ENCODE peak calls at places on chromosomes 16 and 17, in ten cellular contexts. H, D, Z, V, Y, W, L, F, N and Q are unnamed samples.

GRCh38 chr17:50687200-50688066 is 20.3 kb downstream of the ANKRD40 start:
- DNase-seq in D (no peak), H (no peak), N (no peak), Y (no peak), Z (no peak), W (no peak), F (no peak), V (peak), L (no peak), Q (no peak)

GRCh38 chr17:27525316-27525715 is 69.1 kb downstream of the KSR1 start:
- DNase-seq in H (no peak), N (no peak), L (no peak), Z (no peak), V (no peak), Y (no peak), F (no peak), W (no peak), D (no peak), Q (no peak)

GRCh38 chr16:7350801-7351200 is 18.2 kb downstream of the RBFOX1 start:
- DNase-seq in L (no peak), V (no peak), N (no peak), F (no peak), H (no peak), D (no peak), Z (no peak), W (no peak), Y (no peak), Q (no peak)

GRCh38 chr17:218711-219110 is 37.3 kb upstream of the DOC2B start:
- DNase-seq in V (no peak), Y (no peak), L (no peak), H (no peak), Z (no peak), W (no peak), D (no peak), N (no peak), F (no peak), Q (no peak)

GRCh38 chr17:18248300-18248731 is 10.2 kb downstream of the FLII start:
- DNase-seq in H (peak), F (peak), Z (peak), Y (peak), L (peak), V (peak), N (no peak), D (peak), W (no peak), Q (peak)

GRCh38 chr16:27465483-27465879 is 63.5 kb downstream of the IL21R start:
- DNase-seq in L (no peak), D (no peak), H (no peak), Z (no peak), F (no peak), N (no peak), Y (no peak), W (no peak), V (no peak), Q (no peak)

GRCh38 chr16:76800196-76800595 is 390.8 kb upstream of the MON1B start:
- DNase-seq in Y (no peak), Z (no peak), W (no peak), F (no peak), L (no peak), N (no peak), V (no peak), H (no peak), D (no peak), Q (no peak)

GRCh38 chr16:58452640-58453039 is 47.3 kb upstream of the NDRG4 start:
- DNase-seq in L (no peak), N (no peak), D (no peak), V (no peak), W (no peak), Y (no peak), H (no peak), Z (no peak), F (no peak), Q (no peak)

GRCh38 chr17:37506678-37507077 is 17.0 kb downstream of the DUSP14 start:
- DNase-seq in F (no peak), N (no peak), H (no peak), V (peak), W (no peak), Z (no peak), Y (no peak), L (no peak), D (no peak), Q (peak)

GRCh38 chr17:45342306-45342705 is 25.5 kb upstream of the MAP3K14 start:
- DNase-seq in W (no peak), H (no peak), N (no peak), D (no peak), Z (no peak), F (no peak), Y (no peak), L (no peak), V (no peak), Q (no peak)

GRCh38 chr17:49327835-49328784 is 33.9 kb downstream of the ZNF652 start:
- DNase-seq in W (no peak), N (no peak), D (no peak), L (no peak), V (no peak), H (peak), Z (no peak), F (no peak), Y (no peak), Q (no peak)

GRCh38 chr17:41957058-41957868 is 9.3 kb upstream of the CNP start:
- DNase-seq in V (no peak), F (no peak), W (no peak), L (no peak), H (no peak), D (no peak), Z (no peak), Y (no peak), N (no peak), Q (no peak)

GRCh38 chr16:84186685-84187437 is at the start of gene TAF1C:
- DNase-seq in F (peak), L (peak), H (peak), Y (peak), Z (peak), D (peak), N (peak), W (peak), V (peak), Q (peak)

GRCh38 chr16:56277040-56277439 is 85.8 kb downstream of the GNAO1 start:
- DNase-seq in F (no peak), N (no peak), W (no peak), L (no peak), D (no peak), Z (no peak), H (no peak), Y (no peak), V (no peak), Q (peak)

GRCh38 chr16:66984902-66985311 is 3.5 kb upstream of the CES4A start:
- DNase-seq in L (no peak), D (no peak), N (no peak), Y (no peak), W (no peak), V (no peak), H (no peak), Z (no peak), F (no peak), Q (no peak)

GRCh38 chr17:45896803-45897693 is 2.7 kb downstream of the MAPT start:
- DNase-seq in H (no peak), N (no peak), D (no peak), Y (no peak), V (no peak), W (no peak), L (no peak), Z (no peak), F (no peak), Q (no peak)

GRCh38 chr17:68595496-68595895 is 5.7 kb downstream of the FAM20A start:
- DNase-seq in H (no peak), Y (peak), L (peak), Z (no peak), W (no peak), D (no peak), V (no peak), N (no peak), F (no peak), Q (no peak)

GRCh38 chr16:63577891-63578290 is 1541.7 kb upstream of the CDH8 start:
- DNase-seq in H (no peak), W (no peak), D (no peak), N (no peak), Y (no peak), L (no peak), V (no peak), F (no peak), Z (no peak), Q (no peak)

GRCh38 chr17:54883939-54884338 is 16.7 kb upstream of the TOM1L1 start:
- DNase-seq in W (no peak), Z (no peak), V (no peak), H (no peak), F (no peak), D (no peak), N (no peak), L (no peak), Y (no peak), Q (no peak)

GRCh38 chr17:74140282-74140681 is 63.2 kb upstream of the RPL38 start:
- DNase-seq in H (no peak), Z (no peak), W (no peak), N (no peak), V (no peak), D (no peak), L (no peak), F (no peak), Y (no peak), Q (no peak)

GRCh38 chr17:70100983-70101382 is 26.0 kb downstream of the KCNJ16 start:
- DNase-seq in H (no peak), W (no peak), F (no peak), Z (no peak), L (no peak), Y (no peak), D (no peak), N (no peak), V (peak), Q (no peak)

GRCh38 chr17:80870401-80870800 is 121.2 kb upstream of the CHMP6 start:
- DNase-seq in Y (no peak), N (no peak), H (no peak), V (no peak), L (no peak), D (no peak), F (no peak), W (no peak), Z (no peak), Q (no peak)

GRCh38 chr16:77877712-77878111 is 89.3 kb downstream of the VAT1L start:
- DNase-seq in D (no peak), F (no peak), H (no peak), V (peak), Y (no peak), Z (no peak), N (peak), L (no peak), W (no peak), Q (no peak)

GRCh38 chr16:68275611-68276191 is 11.4 kb downstream of the SLC7A6 start:
- DNase-seq in F (no peak), V (no peak), H (peak), L (no peak), W (no peak), D (no peak), N (no peak), Z (peak), Y (no peak), Q (no peak)

GRCh38 chr17:50114849-50115357 is 15.1 kb downstream of the SAMD14 start:
- DNase-seq in N (no peak), V (peak), D (peak), F (no peak), H (peak), Y (no peak), L (peak), W (no peak), Z (peak), Q (peak)

GRCh38 chr17:77328823-77329740 is 188.3 kb downstream of the SEC14L1 start:
- DNase-seq in N (no peak), W (no peak), Z (no peak), L (no peak), H (no peak), D (peak), Y (no peak), V (no peak), F (peak), Q (no peak)

GRCh38 chr16:89322381-89323119 is 105.0 kb downstream of the ZNF778 start:
- DNase-seq in D (no peak), L (no peak), N (no peak), F (no peak), Z (no peak), Y (peak), W (no peak), H (no peak), V (peak), Q (peak)

DNA sequence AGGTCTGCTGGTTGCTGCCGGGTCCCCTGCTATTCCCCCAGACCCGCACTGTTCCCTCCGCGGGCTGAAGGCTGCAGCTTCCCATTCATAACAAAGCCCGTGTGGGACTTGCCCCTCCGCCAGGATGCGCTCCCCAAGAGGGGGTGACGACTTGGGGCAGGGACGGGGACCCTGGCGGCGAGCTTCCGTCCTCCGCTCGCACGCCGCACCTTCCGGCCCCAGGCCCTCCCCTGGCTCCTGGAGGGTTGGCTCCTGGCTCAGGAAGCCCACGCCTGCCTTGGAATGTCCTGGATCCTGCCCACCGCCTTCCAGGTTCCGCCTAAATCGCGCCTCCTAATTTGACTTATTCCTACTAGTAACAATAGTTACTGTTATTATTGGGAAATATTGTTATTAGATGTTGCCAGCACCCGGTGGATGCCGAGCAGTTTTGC is 1.1 kb upstream of the TFAP4 start:
- DNase-seq in D (peak), Z (peak), Y (peak), F (peak), H (peak), W (no peak), N (no peak), L (no peak), V (peak), Q (peak)
- TF ChIP-seq CTCF in D (peak), Z (no peak), Y (peak), F (no peak), H (no peak), W (peak), N (peak), L (peak), V (peak), Q (peak)

GRCh38 chr16:10877472-10877946 is 507 bp downstream of the CIITA start:
- DNase-seq in W (no peak), D (no peak), F (no peak), L (no peak), V (no peak), Z (no peak), N (no peak), Y (no peak), H (no peak), Q (no peak)
- TF ChIP-seq CTCF in W (no peak), D (no peak), F (no peak), L (no peak), V (no peak), Z (no peak), N (no peak), Y (no peak), H (peak), Q (no peak)

GRCh38 chr16:71627631-71628236 is 1.8 kb downstream of the MARVELD3 start:
- DNase-seq in N (no peak), F (no peak), Z (no peak), H (no peak), Y (no peak), L (no peak), V (no peak), W (no peak), D (peak), Q (no peak)

GRCh38 chr16:71628810-71629209 is 2.8 kb downstream of the MARVELD3 start:
- DNase-seq in L (no peak), W (no peak), N (no peak), F (no peak), V (peak), Y (no peak), D (no peak), Z (no peak), H (no peak), Q (no peak)

GRCh38 chr16:71626858-71627213 is 852 bp downstream of the MARVELD3 start:
- DNase-seq in V (no peak), N (no peak), Y (no peak), Z (no peak), H (no peak), D (peak), W (no peak), L (no peak), F (peak), Q (no peak)

GRCh38 chr16:71625113-71625850 is 702 bp upstream of the MARVELD3 start:
- DNase-seq in H (no peak), Y (no peak), N (no peak), Z (no peak), V (no peak), D (no peak), F (no peak), W (no peak), L (no peak), Q (no peak)

GRCh38 chr16:71626018-71626857 is at the start of gene MARVELD3:
- DNase-seq in D (peak), H (peak), Z (peak), L (no peak), W (no peak), V (no peak), F (peak), Y (no peak), N (no peak), Q (no peak)
- TF ChIP-seq CTCF in D (no peak), H (no peak), Z (no peak), L (no peak), W (no peak), V (no peak), F (no peak), Y (no peak), N (no peak), Q (no peak)

GRCh38 chr16:13307255-13307654 is 405.9 kb downstream of the SHISA9 start:
- DNase-seq in Z (no peak), H (no peak), F (no peak), V (no peak), N (no peak), L (no peak), D (no peak), Y (no peak), W (no peak), Q (no peak)
- TF ChIP-seq CTCF in Z (no peak), H (no peak), F (no peak), V (no peak), N (no peak), L (no peak), D (no peak), Y (no peak), W (no peak), Q (no peak)

DNA sequence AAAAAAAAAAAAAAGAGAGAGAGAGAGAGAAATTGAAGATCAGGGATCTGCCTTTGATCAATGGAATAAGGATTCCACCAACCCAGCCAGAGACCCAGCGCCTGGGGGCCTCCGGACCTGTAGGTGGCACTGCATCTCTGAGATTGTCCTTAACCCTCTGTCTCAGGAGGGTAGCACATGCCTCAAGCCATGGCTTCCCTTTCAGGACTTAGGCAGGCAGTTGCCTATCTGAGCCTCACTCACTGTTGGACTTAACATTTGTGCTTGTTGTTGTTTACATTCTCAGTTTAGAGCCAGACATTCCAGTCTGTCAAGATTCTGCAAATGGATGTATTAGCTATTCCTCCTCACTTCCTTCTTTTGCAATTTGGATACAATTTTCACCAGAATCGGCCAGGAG is 5.1 kb upstream of the SCNN1B start:
- DNase-seq in D (peak), Y (no peak), W (no peak), L (no peak), N (no peak), V (no peak), H (peak), F (no peak), Z (peak), Q (no peak)
- TF ChIP-seq CTCF in D (no peak), Y (no peak), W (no peak), L (no peak), N (no peak), V (no peak), H (peak), F (no peak), Z (peak), Q (peak)